ENCODE peak calls at places on chromosome 13, in nine cellular contexts. K is GM23248, F is GM23338, D is PC-3, G is fibroblast of lung, B is GM12878, U is PC-9, N is endothelial cell of umbilical vein, J is HCT116. A is an unnamed sample. For H4K20me1, the result is how much of the 10 kb centered on the place peaks cover.

GRCh38 chr13:36712785-36713184 is 39.0 kb downstream of the SERTM1 start:
- DNase-seq in D (peak), N (no peak), G (peak), J (no peak), F (no peak), U (no peak), B (no peak), K (peak), A (no peak)

GRCh38 chr13:101127741-101128353 is 288.5 kb downstream of the NALCN start:
- DNase-seq in D (peak), F (peak), J (peak), K (peak), B (no peak), U (peak), G (peak), N (peak), A (no peak)

GRCh38 chr13:34401741-34402140 is 540.3 kb upstream of the NBEA start:
- DNase-seq in J (no peak), G (peak), B (no peak), K (peak), F (no peak), D (no peak), U (no peak), N (no peak), A (no peak)

GRCh38 chr13:101917833-101918755 is 465.6 kb downstream of the ITGBL1 start:
- DNase-seq in B (no peak), N (no peak), F (peak), G (no peak), J (no peak), K (no peak), D (no peak), U (no peak), A (no peak)

GRCh38 chr13:23883255-23883654 is 5.9 kb downstream of the MIPEP start:
- DNase-seq in K (no peak), N (no peak), G (no peak), B (no peak), D (no peak), U (no peak), J (no peak), F (no peak), A (no peak)

GRCh38 chr13:93270769-93271753 is 44.5 kb downstream of the GPC6 start:
- DNase-seq in B (no peak), D (no peak), N (no peak), F (no peak), G (no peak), J (no peak), U (no peak), K (no peak), A (no peak)

GRCh38 chr13:23673354-23673753 is 103.1 kb downstream of the TNFRSF19 start:
- DNase-seq in U (no peak), J (no peak), N (no peak), G (peak), F (no peak), B (no peak), K (peak), D (peak), A (no peak)

GRCh38 chr13:28622286-28622685 is 36.6 kb upstream of the POMP start:
- DNase-seq in B (no peak), J (no peak), F (no peak), G (no peak), N (no peak), D (no peak), K (no peak), U (no peak), A (no peak)

GRCh38 chr13:111115051-111115840 is at the start of gene ARHGEF7:
- DNase-seq in U (no peak), N (no peak), D (no peak), F (peak), B (no peak), J (no peak), G (peak), K (peak), A (no peak)

GRCh38 chr13:46569471-46569870 is 16.5 kb downstream of the LRCH1 start:
- DNase-seq in U (no peak), N (no peak), J (no peak), G (no peak), D (no peak), B (no peak), F (no peak), K (no peak), A (no peak)
- H4K20me1 ChIP-seq in U (under half), N (under half), J (under half), G (under half), D (under half), B (under half), F (under half), K (under half), A (under half)

DNA sequence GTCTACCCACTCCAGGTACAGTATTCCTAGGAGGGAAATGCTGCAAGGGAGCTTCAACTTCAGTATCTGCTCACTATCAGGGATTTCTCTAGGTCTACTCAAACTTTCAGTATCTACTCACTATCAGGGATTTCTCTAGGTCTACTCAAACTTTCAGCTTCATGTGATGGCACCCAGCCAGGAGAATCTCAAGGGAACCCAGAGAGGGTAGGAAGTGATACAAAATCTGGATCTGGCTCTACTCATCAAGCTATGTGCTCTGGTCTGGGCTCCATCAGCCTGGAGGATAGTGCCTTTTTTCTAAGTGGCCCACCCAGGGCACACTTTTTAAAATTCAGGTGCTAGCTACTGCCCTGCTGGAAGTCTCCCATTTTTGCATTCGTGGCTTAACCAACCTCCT is 52.3 kb upstream of the FNDC3A start:
- DNase-seq in D (no peak), J (no peak), B (no peak), K (no peak), U (no peak), F (no peak), N (no peak), G (no peak), A (no peak)
- H3K4me3 ChIP-seq in D (no peak), J (no peak), B (no peak), K (no peak), U (no peak), F (no peak), N (no peak), G (no peak), A (no peak)

DNA sequence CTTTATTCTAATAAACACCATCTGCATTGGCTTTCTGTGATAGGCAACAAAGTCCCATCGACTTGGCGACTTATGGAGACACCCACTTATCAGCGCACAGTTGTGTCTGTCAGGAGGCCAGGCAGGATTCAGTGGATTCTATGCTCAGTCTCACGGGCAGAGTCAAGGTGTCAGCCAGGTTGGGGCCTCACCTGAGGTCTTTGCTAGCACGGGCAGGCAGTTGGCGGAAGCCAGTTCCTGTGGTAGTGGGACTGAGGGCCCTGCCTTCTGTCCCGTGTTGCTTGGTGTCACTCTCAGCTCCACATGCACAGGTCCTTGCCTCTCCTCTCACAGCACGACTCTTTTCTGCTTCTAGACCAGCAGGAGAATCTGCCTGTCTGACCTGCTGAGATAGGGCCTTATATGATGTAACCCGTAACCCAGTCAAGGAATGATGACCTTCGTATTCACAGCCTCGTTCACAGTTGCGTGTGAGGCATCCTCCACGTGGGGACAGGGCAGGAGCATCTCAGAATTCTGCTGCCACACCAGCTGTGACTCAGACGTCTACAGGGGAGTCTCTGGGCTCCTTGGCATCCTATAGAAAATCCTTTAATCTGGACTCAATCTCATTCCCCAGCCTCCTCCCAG is 10.0 kb downstream of the CUL4A start:
- DNase-seq in U (no peak), D (no peak), B (no peak), N (no peak), G (no peak), K (peak), J (no peak), F (no peak), A (no peak)
- H4K20me1 ChIP-seq in U (half or more), D (under half), B (under half), N (under half), G (under half), K (under half), J (under half), F (under half), A (under half)

GRCh38 chr13:31815361-31816144 is 76.2 kb downstream of the RXFP2 start:
- DNase-seq in F (no peak), N (no peak), J (no peak), B (no peak), G (no peak), D (no peak), K (no peak), U (no peak), A (no peak)
- H3K4me3 ChIP-seq in F (no peak), N (no peak), J (no peak), B (no peak), G (no peak), D (no peak), K (no peak), U (no peak), A (no peak)

DNA sequence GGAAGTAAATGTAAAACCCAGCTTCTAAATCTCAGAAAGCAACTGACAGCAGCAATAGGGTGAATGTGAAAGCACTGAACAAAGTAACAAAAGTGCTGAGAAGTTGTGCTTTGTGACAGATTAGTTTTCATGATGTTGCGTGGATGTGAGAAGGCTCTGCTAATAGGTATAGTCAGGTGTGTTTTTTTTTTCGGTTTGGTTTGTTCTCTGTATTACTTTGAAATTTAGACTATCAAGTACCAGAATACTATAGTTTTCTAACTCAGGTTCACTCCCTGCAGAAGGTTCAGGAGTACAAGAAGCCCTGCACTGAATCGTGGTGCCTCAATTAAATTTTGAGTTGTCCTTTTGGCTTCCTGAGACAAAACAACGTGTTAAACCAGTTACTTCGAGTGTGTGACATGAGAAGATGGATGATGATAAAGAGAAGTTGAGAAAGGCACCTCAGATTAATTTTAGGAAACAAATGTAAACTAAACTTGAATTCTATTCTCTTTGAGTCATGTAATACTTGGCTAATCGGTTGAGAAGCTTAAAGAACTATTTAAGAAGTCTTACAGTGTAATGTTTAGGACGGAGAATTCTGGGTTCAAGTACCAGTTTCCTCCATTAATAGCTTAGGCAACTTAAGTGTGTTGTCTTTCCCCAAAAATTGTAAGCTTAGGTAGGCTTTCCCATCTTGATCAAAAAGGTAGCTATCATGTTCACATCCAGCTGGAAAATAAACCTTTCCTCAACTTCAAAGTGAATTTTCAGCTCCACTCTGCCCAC is 10.3 kb downstream of the MIR17HG start:
- DNase-seq in B (no peak), J (no peak), G (no peak), D (no peak), N (no peak), K (no peak), U (no peak), F (no peak), A (no peak)
- H4K20me1 ChIP-seq in B (under half), J (under half), G (under half), D (under half), N (under half), K (under half), U (under half), F (under half), A (under half)

GRCh38 chr13:50713849-50714248 is 129.6 kb downstream of the DLEU7 start:
- DNase-seq in K (peak), G (peak), F (no peak), D (peak), U (no peak), B (peak), N (no peak), J (no peak), A (no peak)
- H3K4me3 ChIP-seq in K (no peak), G (no peak), F (no peak), D (no peak), U (no peak), B (no peak), N (no peak), J (no peak), A (no peak)